ENCODE peak calls at places on chromosome 13, in five cellular contexts. U is T1000, F is islet precursor cell, L is AG04450, T is HT1080. S is an unnamed sample.
A peak's percentile ranks its signal among the peaks of the same experiment; 100 is the strongest.

GRCh38 chr13:61880576-61881283 is 465.1 kb upstream of the PCDH20 start:
- DNase-seq in F (peak; percentile 75), T (peak; percentile 56), U (no peak), L (no peak), S (peak; percentile 6)

GRCh38 chr13:26873174-26873698 is 112.7 kb upstream of the GPR12 start:
- DNase-seq in F (no peak), T (no peak), U (no peak), L (no peak), S (no peak)

GRCh38 chr13:42592915-42593718 is 19.2 kb downstream of the TNFSF11 start:
- DNase-seq in U (no peak), L (no peak), T (no peak), F (no peak), S (no peak)

GRCh38 chr13:92804346-92804745 is 422.3 kb upstream of the GPC6 start:
- DNase-seq in T (peak; percentile 64), U (no peak), F (no peak), L (no peak), S (no peak)

GRCh38 chr13:101711307-101712025 is 259.0 kb downstream of the ITGBL1 start:
- DNase-seq in L (no peak), F (no peak), T (no peak), U (no peak), S (no peak)

GRCh38 chr13:97288486-97288900 is 66.4 kb downstream of the MBNL2 start:
- DNase-seq in T (no peak), L (no peak), F (no peak), U (no peak), S (no peak)

GRCh38 chr13:86846501-86846900 is 824.7 kb upstream of the SLITRK5 start:
- DNase-seq in T (peak; percentile 49), U (no peak), L (no peak), F (no peak), S (no peak)

GRCh38 chr13:75195479-75196111 is 286.4 kb downstream of the TBC1D4 start:
- DNase-seq in F (no peak), U (no peak), T (no peak), L (no peak), S (no peak)

GRCh38 chr13:60351326-60351725 is 45.7 kb upstream of the TDRD3 start:
- DNase-seq in T (peak; percentile 78), U (no peak), F (no peak), L (peak; percentile 13), S (peak; percentile 19)

GRCh38 chr13:51550151-51550550 is 34.1 kb upstream of the WDFY2 start:
- DNase-seq in T (no peak), U (no peak), F (no peak), L (no peak), S (no peak)

GRCh38 chr13:42028113-42028799 is 20.2 kb upstream of the DGKH start:
- DNase-seq in F (no peak), L (no peak), U (no peak), T (no peak), S (no peak)

GRCh38 chr13:26549713-26550112 is 7.8 kb upstream of the WASF3 start:
- DNase-seq in F (no peak), U (no peak), T (no peak), L (no peak), S (no peak)

GRCh38 chr13:29937836-29938235 is 87.4 kb upstream of the UBL3 start:
- DNase-seq in T (no peak), F (no peak), U (no peak), L (no peak), S (no peak)